ENCODE peak calls at places on chromosomes 4 and X, in six cellular contexts. A is HL-60, E is GM12878, U is H1, I is spleen, H is SK-N-SH. N is an unnamed sample.

GRCh38 chrX:74535211-74535621 is 79.2 kb downstream of the RLIM start:
- DNase-seq in A (peak), E (no peak), U (no peak), I (no peak), H (peak), N (no peak)

GRCh38 chrX:44785652-44786051 is 58.2 kb upstream of the DUSP21 start:
- DNase-seq in A (no peak), E (no peak), U (no peak), I (no peak), H (no peak), N (no peak)

GRCh38 chrX:56232221-56233082 is at the start of gene KLF8:
- DNase-seq in A (peak), E (no peak), U (peak), I (no peak), H (no peak), N (no peak)

GRCh38 chrX:25544641-25545040 is 528.9 kb upstream of the ARX start:
- DNase-seq in A (no peak), E (no peak), U (no peak), I (no peak), H (no peak), N (no peak)

GRCh38 chr4:2322227-2322626 is 60.3 kb upstream of the MXD4 start:
- DNase-seq in A (no peak), E (no peak), U (no peak), I (peak), H (no peak), N (no peak)

GRCh38 chrX:9414416-9414815 is 50.4 kb upstream of the TBL1X start:
- DNase-seq in A (no peak), E (no peak), U (no peak), I (no peak), H (no peak), N (no peak)

GRCh38 chr4:148444296-148445070 is 2.3 kb upstream of the NR3C2 start:
- DNase-seq in A (no peak), E (no peak), U (peak), I (peak), H (peak), N (no peak)

GRCh38 chr4:149108626-149109025 is 666.4 kb upstream of the NR3C2 start:
- DNase-seq in A (no peak), E (no peak), U (no peak), I (no peak), H (no peak), N (no peak)

GRCh38 chr4:73705056-73705432 is 35.3 kb upstream of the CXCL8 start:
- DNase-seq in A (no peak), E (no peak), U (no peak), I (no peak), H (no peak), N (no peak)

GRCh38 chr4:2924765-2925301 is 38.4 kb downstream of the NOP14 start:
- DNase-seq in A (no peak), E (no peak), U (no peak), I (peak), H (no peak), N (no peak)

GRCh38 chrX:69307736-69308135 is 142.5 kb upstream of the PJA1 start:
- DNase-seq in A (no peak), E (no peak), U (no peak), I (peak), H (no peak), N (no peak)

GRCh38 chr4:55947912-55948725 is 626 bp upstream of the CEP135 start:
- DNase-seq in A (peak), E (peak), U (no peak), I (no peak), H (peak), N (no peak)

GRCh38 chr4:132071815-132072214 is 1077.3 kb upstream of the PCDH10 start:
- DNase-seq in A (no peak), E (no peak), U (no peak), I (no peak), H (no peak), N (no peak)

GRCh38 chr4:171650543-171650942 is 162.7 kb upstream of the GALNTL6 start:
- DNase-seq in A (no peak), E (no peak), U (no peak), I (no peak), H (peak), N (no peak)

GRCh38 chrX:112841820-112842157 is 1.2 kb upstream of the AMOT start:
- DNase-seq in A (no peak), E (no peak), U (no peak), I (no peak), H (no peak), N (no peak)

GRCh38 chrX:112837531-112837930 is 3.1 kb downstream of the AMOT start:
- DNase-seq in A (no peak), E (no peak), U (no peak), I (no peak), H (no peak), N (no peak)

GRCh38 chrX:112839856-112840255 is 775 bp downstream of the AMOT start:
- DNase-seq in A (no peak), E (no peak), U (no peak), I (no peak), H (no peak), N (no peak)

GRCh38 chrX:112841114-112841819 is 636 bp upstream of the AMOT start:
- DNase-seq in A (peak), E (no peak), U (peak), I (peak), H (peak), N (no peak)

GRCh38 chrX:112840382-112841113 is at the start of gene AMOT:
- DNase-seq in A (peak), E (no peak), U (peak), I (peak), H (peak), N (no peak)
- TF ChIP-seq POLR2AphosphoS5 in A (no peak), E (no peak), U (no peak), I (peak), H (no peak), N (no peak)

DNA sequence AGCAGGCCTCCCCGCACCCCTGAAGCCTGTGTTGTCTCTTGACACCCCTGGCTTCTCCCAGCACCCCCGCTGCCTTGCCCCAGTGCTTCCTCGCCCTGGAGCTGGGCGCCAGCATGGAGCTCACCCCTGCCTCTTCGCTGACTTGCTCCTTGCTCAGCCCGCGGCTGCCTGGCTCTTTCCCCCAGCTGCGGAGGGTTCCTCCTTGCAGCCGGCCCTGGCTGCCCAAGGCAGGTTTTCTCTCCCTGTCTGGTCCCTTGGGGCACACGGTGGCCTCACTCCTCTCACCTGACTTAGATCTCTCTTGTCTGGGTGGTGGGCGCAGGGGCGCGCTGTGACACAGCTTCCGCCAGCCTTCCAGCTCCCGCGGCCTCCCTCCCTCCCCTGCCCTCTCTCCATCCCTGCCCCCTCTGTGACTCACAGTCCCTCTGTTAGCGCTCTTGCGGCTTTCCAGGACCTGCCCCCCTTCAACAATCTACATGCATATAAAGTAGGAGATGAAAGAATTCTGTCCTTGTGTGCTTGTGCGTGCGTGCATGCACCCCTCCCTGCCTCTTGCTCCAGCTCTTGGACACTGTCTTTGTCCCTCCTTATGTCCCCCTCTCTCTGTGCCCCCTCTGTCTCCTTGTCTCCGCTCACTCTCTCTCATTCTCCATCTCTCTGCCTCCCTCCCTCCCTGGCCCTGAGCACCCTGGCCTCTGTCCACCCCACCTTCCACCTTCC is 2.2 kb downstream of the PLXNB3 start:
- DNase-seq in A (peak), E (no peak), U (no peak), I (peak), H (peak), N (no peak)
- TF ChIP-seq POLR2AphosphoS5 in A (no peak), E (no peak), U (no peak), I (no peak), H (no peak), N (no peak)

GRCh38 chr4:183940807-183941310 is 35.8 kb downstream of the STOX2 start:
- DNase-seq in A (no peak), E (no peak), U (no peak), I (no peak), H (no peak), N (no peak)

GRCh38 chr4:183936574-183937335 is 31.6 kb downstream of the STOX2 start:
- DNase-seq in A (peak), E (no peak), U (no peak), I (no peak), H (no peak), N (no peak)

GRCh38 chr4:183932576-183932975 is 27.5 kb downstream of the STOX2 start:
- DNase-seq in A (no peak), E (no peak), U (no peak), I (no peak), H (no peak), N (no peak)

GRCh38 chr4:183935355-183936005 is 30.4 kb downstream of the STOX2 start:
- DNase-seq in A (no peak), E (no peak), U (no peak), I (no peak), H (no peak), N (no peak)

GRCh38 chr4:183936047-183936446 is 30.9 kb downstream of the STOX2 start:
- DNase-seq in A (no peak), E (no peak), U (no peak), I (no peak), H (no peak), N (no peak)
- TF ChIP-seq POLR2AphosphoS5 in A (no peak), E (no peak), U (no peak), I (no peak), H (no peak), N (no peak)

GRCh38 chr4:37666625-37667071 is 19.5 kb downstream of the RELL1 start:
- DNase-seq in A (no peak), E (no peak), U (no peak), I (no peak), H (no peak), N (no peak)
- TF ChIP-seq POLR2AphosphoS5 in A (no peak), E (no peak), U (no peak), I (no peak), H (no peak), N (no peak)

GRCh38 chr4:139176299-139177048 is 544 bp downstream of the ELF2 start:
- DNase-seq in A (peak), E (no peak), U (peak), I (peak), H (peak), N (peak)
- TF ChIP-seq POLR2AphosphoS5 in A (peak), E (no peak), U (peak), I (peak), H (no peak), N (peak)

GRCh38 chr4:6658635-6659075 is 18.2 kb downstream of the MRFAP1 start:
- DNase-seq in A (no peak), E (no peak), U (peak), I (peak), H (no peak), N (no peak)
- TF ChIP-seq POLR2AphosphoS5 in A (no peak), E (no peak), U (no peak), I (peak), H (no peak), N (no peak)

N was measured in vagina.